ENCODE peak calls at places on chromosome 4, in six cellular contexts. H is HCT116, C is HepG2, W is GM12878, Z is K562, B is SK-N-SH. M is an unnamed sample.

GRCh38 chr4:105994061-105994460 is 98.8 kb downstream of the NPNT start:
- DNase-seq in W (no peak), B (peak; percentile 32), Z (no peak), C (no peak), H (no peak), M (no peak)

GRCh38 chr4:152257601-152258066 is 278.3 kb downstream of the FBXW7 start:
- DNase-seq in B (no peak), C (peak; percentile 4), Z (no peak), H (no peak), W (no peak), M (no peak)

GRCh38 chr4:152729466-152729865 is 49.7 kb upstream of the TMEM154 start:
- DNase-seq in C (no peak), W (no peak), Z (no peak), H (no peak), B (no peak), M (no peak)

GRCh38 chr4:75432683-75433082 is 81.5 kb downstream of the RCHY1 start:
- DNase-seq in Z (peak; percentile 54), H (peak; percentile 21), B (peak; percentile 38), W (no peak), C (peak; percentile 46), M (no peak)

GRCh38 chr4:11496313-11496956 is 67.7 kb upstream of the HS3ST1 start:
- DNase-seq in W (no peak), B (no peak), H (no peak), C (no peak), Z (no peak), M (no peak)

GRCh38 chr4:94640151-94640550 is 117.6 kb upstream of the BMPR1B start:
- DNase-seq in B (no peak), H (no peak), C (no peak), Z (no peak), W (no peak), M (no peak)

GRCh38 chr4:13329340-13329850 is 154.7 kb downstream of the RAB28 start:
- DNase-seq in Z (no peak), H (no peak), B (no peak), W (no peak), C (no peak), M (no peak)

GRCh38 chr4:165398570-165398969 is 19.8 kb downstream of the CPE start:
- DNase-seq in Z (no peak), W (no peak), H (peak; percentile 50), B (peak; percentile 59), C (no peak), M (no peak)

GRCh38 chr4:88137112-88137511 is 21.3 kb downstream of the ABCG2 start:
- DNase-seq in W (no peak), H (no peak), Z (no peak), C (no peak), B (no peak), M (no peak)

GRCh38 chr4:118259103-118259502 is 93.7 kb downstream of the PRSS12 start:
- DNase-seq in Z (no peak), B (no peak), C (no peak), H (no peak), W (no peak), M (no peak)

GRCh38 chr4:56240554-56241190 is 146.6 kb downstream of the AASDH start:
- DNase-seq in B (peak; percentile 68), C (peak; percentile 55), H (no peak), Z (peak; percentile 32), W (no peak), M (no peak)

GRCh38 chr4:25654971-25655963 is at the start of gene SLC34A2:
- DNase-seq in W (no peak), C (peak; percentile 7), Z (no peak), H (no peak), B (peak; percentile 33), M (peak; percentile 84)

GRCh38 chr4:55723403-55723802 is 87.3 kb upstream of the NMU start:
- DNase-seq in C (no peak), B (no peak), Z (peak; percentile 40), H (no peak), W (no peak), M (no peak)

DNA sequence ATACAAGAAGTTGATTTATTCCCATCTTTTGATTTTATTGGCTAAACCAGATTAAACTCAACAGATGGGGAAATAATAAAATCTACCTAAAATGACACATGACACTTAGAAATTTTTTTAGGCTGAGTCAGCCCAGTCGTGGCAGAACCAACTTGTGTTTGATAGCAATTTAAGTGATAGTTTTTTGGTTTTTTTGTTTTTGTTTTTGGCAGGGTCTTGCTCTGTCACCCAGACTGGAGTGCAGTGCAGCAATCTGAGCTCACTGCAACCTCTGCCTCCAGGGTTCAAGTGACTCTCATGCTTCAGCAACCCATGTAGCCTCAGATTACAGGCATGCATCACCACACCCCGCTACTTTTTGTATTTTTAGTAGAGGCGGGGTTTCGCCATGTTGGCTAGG is 370.3 kb upstream of the NOCT start:
- DNase-seq in H (no peak), Z (no peak), W (no peak), B (no peak), C (no peak), M (no peak)
- TF ChIP-seq JUND in H (no peak), Z (no peak), W (no peak), B (no peak), C (no peak), M (no peak)

DNA sequence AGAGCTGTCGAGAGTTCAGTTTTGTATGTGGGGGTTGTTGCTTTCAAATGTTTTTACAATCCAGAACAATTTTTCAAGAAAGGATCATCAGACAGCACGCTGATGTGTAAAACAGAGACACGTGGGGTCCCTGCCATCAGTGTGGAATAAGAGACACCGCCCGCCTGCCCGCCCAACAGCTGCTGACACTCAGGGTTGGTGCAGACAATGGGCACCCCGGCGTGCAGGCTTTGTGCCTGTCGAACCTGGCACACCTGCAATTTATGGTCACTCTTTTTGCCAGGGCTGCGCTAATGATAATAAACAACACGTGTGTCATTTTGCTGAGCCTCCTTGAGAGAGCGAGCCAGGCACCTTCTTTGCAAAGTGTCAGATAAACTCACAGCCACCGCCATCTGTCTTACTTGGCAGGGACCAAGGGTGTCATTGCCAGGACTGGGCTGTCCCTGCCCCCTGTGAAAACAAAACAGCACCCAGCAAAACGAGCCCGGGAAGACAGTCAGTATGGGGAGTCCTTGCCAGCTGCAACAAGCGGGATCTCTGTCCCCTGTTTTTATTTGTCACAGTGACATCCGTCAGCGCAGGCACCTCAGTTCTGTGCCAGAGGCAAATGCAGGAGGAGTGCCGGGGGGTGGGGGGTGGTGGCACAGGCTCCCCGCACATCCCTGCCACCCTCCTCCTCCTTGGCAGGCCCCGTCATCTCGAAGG is 69.1 kb downstream of the PSAPL1 start:
- DNase-seq in B (peak; percentile 62), Z (no peak), H (no peak), C (no peak), W (no peak), M (no peak)
- H4K20me1 ChIP-seq in B (no peaks in the 10 kb centered on the region), Z (peaks cover 6% of the 10 kb centered on the region), H (no peaks in the 10 kb centered on the region), C (no peaks in the 10 kb centered on the region), W (no peaks in the 10 kb centered on the region), M (peaks cover 11% of the 10 kb centered on the region)

DNA sequence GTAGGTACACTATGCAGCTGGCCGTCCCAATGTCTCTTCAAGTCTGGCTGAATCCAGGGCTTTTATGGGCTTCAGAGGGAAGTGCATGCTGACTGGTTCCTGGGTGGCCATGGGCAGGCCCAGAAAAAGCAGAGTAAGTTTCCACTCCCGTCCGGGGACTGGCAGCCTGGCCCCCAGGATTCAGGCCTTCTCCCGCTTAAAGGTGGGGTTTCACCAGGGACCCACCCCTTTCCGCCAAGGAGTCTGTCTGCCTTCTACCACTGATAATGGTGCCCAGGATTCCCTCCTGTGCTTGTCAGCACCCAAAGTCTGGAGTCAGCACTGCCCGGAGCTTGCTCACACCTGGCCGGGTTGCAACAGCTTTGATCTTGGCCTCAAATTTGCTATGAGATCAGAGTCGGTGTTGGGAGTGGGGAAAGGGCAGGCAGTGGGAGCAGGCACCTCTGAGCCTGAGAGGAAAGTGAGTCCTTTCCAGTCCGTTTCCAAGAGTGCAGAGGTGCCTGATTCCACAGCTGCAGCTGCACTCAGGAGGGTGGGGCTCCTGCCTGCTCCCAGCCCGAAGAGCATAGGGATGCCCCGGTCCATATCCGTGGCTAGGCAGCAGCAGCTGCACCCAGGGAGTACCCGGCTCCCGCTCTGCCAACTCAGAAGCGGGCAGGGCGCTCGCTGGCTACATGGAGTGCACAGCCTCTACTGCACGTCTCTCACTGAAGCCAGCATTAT is 1344.3 kb upstream of the ADGRL3 start:
- DNase-seq in C (no peak), Z (no peak), B (no peak), W (no peak), H (no peak), M (no peak)
- TF ChIP-seq JUND in C (no peak), Z (no peak), B (no peak), W (no peak), H (no peak), M (no peak)

GRCh38 chr4:102809691-102810090 is 17.7 kb downstream of the UBE2D3 start:
- DNase-seq in C (no peak), B (no peak), W (no peak), Z (no peak), H (no peak), M (no peak)

GRCh38 chr4:102809190-102809589 is 18.2 kb downstream of the UBE2D3 start:
- DNase-seq in B (no peak), Z (no peak), C (no peak), H (no peak), W (no peak), M (no peak)

GRCh38 chr4:102808009-102808408 is 19.3 kb downstream of the UBE2D3 start:
- DNase-seq in H (no peak), W (no peak), B (no peak), Z (no peak), C (no peak), M (no peak)

DNA sequence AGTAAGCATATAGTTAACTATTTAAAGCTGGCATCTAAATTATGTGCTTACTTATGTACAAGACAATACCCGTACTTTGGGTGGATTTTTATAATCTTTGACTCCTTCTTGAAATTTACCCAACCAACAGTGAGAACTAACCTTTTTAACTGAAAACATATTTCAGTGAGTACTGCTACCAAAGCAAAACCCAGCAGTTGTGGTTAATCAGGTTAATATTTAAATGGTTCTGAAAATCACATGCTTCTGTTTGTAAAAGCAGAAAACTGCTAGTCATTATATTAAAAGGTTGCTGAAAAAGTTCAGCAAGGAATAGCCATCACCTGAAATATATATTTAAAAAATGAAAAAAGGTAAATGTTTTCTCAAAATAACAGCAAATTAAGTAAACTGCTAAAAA is 20.0 kb downstream of the UBE2D3 start:
- DNase-seq in C (no peak), B (no peak), H (no peak), W (no peak), Z (no peak), M (no peak)
- H4K20me1 ChIP-seq in C (peaks cover 52% of the 10 kb centered on the region), B (peaks cover 72% of the 10 kb centered on the region), H (peaks cover 55% of the 10 kb centered on the region), W (peaks cover 8% of the 10 kb centered on the region), Z (no peaks in the 10 kb centered on the region), M (peaks cover 11% of the 10 kb centered on the region)

GRCh38 chr4:38141808-38142500 is 181.8 kb downstream of the PTTG2 start:
- DNase-seq in H (no peak), B (no peak), W (no peak), C (no peak), Z (no peak), M (no peak)

GRCh38 chr4:38146383-38146782 is 186.2 kb downstream of the PTTG2 start:
- DNase-seq in W (no peak), B (no peak), C (no peak), H (no peak), Z (no peak), M (no peak)

GRCh38 chr4:38145741-38146140 is 185.5 kb downstream of the PTTG2 start:
- DNase-seq in H (no peak), Z (no peak), C (no peak), W (no peak), B (no peak), M (no peak)

GRCh38 chr4:38144029-38144428 is 183.8 kb downstream of the PTTG2 start:
- DNase-seq in B (no peak), Z (no peak), H (no peak), C (no peak), W (no peak), M (no peak)

GRCh38 chr4:38145033-38145673 is 185.0 kb downstream of the PTTG2 start:
- DNase-seq in B (no peak), H (no peak), C (no peak), W (no peak), Z (no peak), M (no peak)
- TF ChIP-seq JUND in B (no peak), H (no peak), C (no peak), W (no peak), Z (no peak), M (no peak)

GRCh38 chr4:70743728-70744127 is 22.0 kb downstream of the RUFY3 start:
- DNase-seq in C (no peak), W (no peak), H (no peak), Z (no peak), B (no peak), M (no peak)
- H4K20me1 ChIP-seq in C (no peaks in the 10 kb centered on the region), W (no peaks in the 10 kb centered on the region), H (no peaks in the 10 kb centered on the region), Z (no peaks in the 10 kb centered on the region), B (peaks cover 96% of the 10 kb centered on the region), M (no peaks in the 10 kb centered on the region)

M was measured in H1.